ENCODE peak calls at places on chromosomes 7 and 10, in seven cellular contexts. J is GM23338, I is brain microvascular endothelial cell, O is thoracic aorta, K is hepatocyte, R is AG04450, B is tibial artery. Y is an unnamed sample.

GRCh38 chr7:135601182-135601581 is 43.5 kb downstream of the NUP205 start:
- DNase-seq in K (peak; percentile 8), I (no peak), J (no peak), B (no peak), R (no peak), O (no peak), Y (no peak)

GRCh38 chr10:88743999-88744398 is 15.8 kb upstream of the LIPN start:
- DNase-seq in O (no peak), B (no peak), R (no peak), K (no peak), J (peak; percentile 46), I (no peak), Y (no peak)

GRCh38 chr10:109880886-109881467 is 42.3 kb downstream of the XPNPEP1 start:
- DNase-seq in I (no peak), R (no peak), J (no peak), K (no peak), B (no peak), O (no peak), Y (no peak)

GRCh38 chr7:46315891-46316290 is 394.8 kb upstream of the IGFBP3 start:
- DNase-seq in B (no peak), I (peak; percentile 59), K (peak; percentile 16), O (no peak), J (no peak), R (no peak), Y (no peak)

GRCh38 chr10:7965457-7965856 is 89.0 kb upstream of the GATA3 start:
- DNase-seq in K (no peak), B (no peak), R (no peak), J (no peak), O (no peak), I (no peak), Y (no peak)

GRCh38 chr7:43637114-43637806 is 54.4 kb downstream of the STK17A start:
- DNase-seq in O (no peak), B (no peak), K (no peak), I (no peak), J (no peak), R (no peak), Y (no peak)

GRCh38 chr10:13592306-13592705 is 5.5 kb downstream of the PRPF18 start:
- DNase-seq in O (no peak), I (no peak), K (no peak), R (no peak), J (no peak), B (no peak), Y (no peak)

GRCh38 chr7:17374654-17375053 is 76.2 kb downstream of the AHR start:
- DNase-seq in J (no peak), I (no peak), K (no peak), B (no peak), R (no peak), O (no peak), Y (no peak)

GRCh38 chr7:3039787-3040186 is 3.9 kb downstream of the CARD11 start:
- DNase-seq in R (no peak), I (no peak), B (no peak), K (no peak), J (no peak), O (no peak), Y (no peak)

GRCh38 chr7:101536232-101536631 is 92.9 kb downstream of the MYL10 start:
- DNase-seq in R (no peak), K (no peak), J (no peak), B (no peak), I (no peak), O (no peak), Y (no peak)

GRCh38 chr10:47351899-47352815 is 4.0 kb downstream of the RBP3 start:
- DNase-seq in O (no peak), I (no peak), J (no peak), B (peak; percentile 53), R (no peak), K (no peak), Y (no peak)

GRCh38 chr7:134636008-134636449 is 10.6 kb upstream of the BPGM start:
- DNase-seq in J (no peak), I (no peak), B (no peak), O (no peak), R (no peak), K (no peak), Y (no peak)

GRCh38 chr7:80826520-80827237 is 92.2 kb downstream of the SEMA3C start:
- DNase-seq in R (peak; percentile 43), B (no peak), O (no peak), K (no peak), J (no peak), I (peak; percentile 41), Y (no peak)

GRCh38 chr7:50595538-50596102 is 30.4 kb upstream of the DDC start:
- DNase-seq in J (peak; percentile 77), I (peak; percentile 54), R (peak; percentile 3), B (no peak), O (no peak), K (peak; percentile 37), Y (no peak)

GRCh38 chr10:31896972-31897384 is 31.7 kb downstream of the ARHGAP12 start:
- DNase-seq in R (no peak), I (no peak), J (no peak), O (no peak), B (no peak), K (peak; percentile 12), Y (no peak)

GRCh38 chr10:110163192-110163773 is 44.1 kb upstream of the MXI1 start:
- DNase-seq in J (no peak), R (no peak), I (no peak), O (no peak), K (no peak), B (no peak), Y (no peak)

GRCh38 chr10:130424418-130424817 is 288.2 kb downstream of the GLRX3 start:
- DNase-seq in J (no peak), K (no peak), R (no peak), O (no peak), B (no peak), I (no peak), Y (no peak)

GRCh38 chr7:132400667-132401142 is 175.6 kb downstream of the PLXNA4 start:
- DNase-seq in O (no peak), J (peak; percentile 32), K (no peak), B (no peak), R (no peak), I (no peak), Y (no peak)

GRCh38 chr10:132054564-132054963 is 11.2 kb upstream of the JAKMIP3 start:
- DNase-seq in I (no peak), B (no peak), J (peak; percentile 75), K (peak; percentile 40), O (no peak), R (no peak), Y (no peak)

GRCh38 chr10:48439581-48440041 is 133.1 kb downstream of the MAPK8 start:
- DNase-seq in I (no peak), J (peak; percentile 16), B (no peak), O (no peak), R (no peak), K (peak; percentile 81), Y (no peak)

GRCh38 chr7:87398441-87398840 is 53.0 kb downstream of the CROT start:
- DNase-seq in O (no peak), R (peak; percentile 32), B (no peak), K (no peak), J (no peak), I (peak; percentile 5), Y (no peak)

GRCh38 chr7:56175086-56175760 is 59.0 kb upstream of the NUPR2 start:
- DNase-seq in O (peak; percentile 19), B (peak; percentile 77), J (no peak), R (no peak), I (no peak), K (no peak), Y (peak; percentile 1)

GRCh38 chr7:112009081-112009480 is 197.1 kb downstream of the DOCK4 start:
- DNase-seq in K (no peak), R (peak; percentile 21), B (no peak), I (peak; percentile 33), O (no peak), J (no peak), Y (no peak)

GRCh38 chr7:39951156-39951942 is 1.3 kb downstream of the CDK13 start:
- DNase-seq in K (peak; percentile 83), O (no peak), R (no peak), I (peak; percentile 38), B (peak; percentile 80), J (peak; percentile 85), Y (peak; percentile 86)

GRCh38 chr7:17988858-17989257 is 38.8 kb downstream of the PRPS1L1 start:
- DNase-seq in O (no peak), I (no peak), J (peak; percentile 44), K (no peak), R (no peak), B (no peak), Y (no peak)

GRCh38 chr7:116653204-116653603 is 18.8 kb upstream of the MET start:
- DNase-seq in R (peak; percentile 29), J (no peak), I (peak; percentile 63), B (no peak), K (peak; percentile 45), O (no peak), Y (no peak)

GRCh38 chr10:71032887-71033286 is 144.5 kb upstream of the PCBD1 start:
- DNase-seq in I (no peak), J (no peak), R (no peak), O (no peak), B (no peak), K (no peak), Y (no peak)
- H3K27me3 ChIP-seq in I (no peaks in the 10 kb centered on the region), J (no peaks in the 10 kb centered on the region), R (peaks cover 11% of the 10 kb centered on the region), O (no peaks in the 10 kb centered on the region), B (peaks cover 19% of the 10 kb centered on the region), K (no peaks in the 10 kb centered on the region), Y (no peaks in the 10 kb centered on the region)

GRCh38 chr7:137986252-137987010 is 15.5 kb downstream of the CREB3L2 start:
- DNase-seq in I (no peak), R (no peak), J (no peak), K (peak; percentile 64), B (no peak), O (no peak), Y (peak; percentile 51)
- H3K4me3 ChIP-seq in I (no peak overlapping the region), R (peak overlapping the region; percentile 38), J (no peak overlapping the region), K (no peak overlapping the region), B (no peak overlapping the region), O (peak overlapping the region; percentile 6), Y (peak overlapping the region; percentile 35)

GRCh38 chr7:105391429-105391828 is 2.7 kb upstream of the SRPK2 start:
- DNase-seq in R (no peak), K (no peak), J (no peak), I (no peak), O (no peak), B (no peak), Y (no peak)

GRCh38 chr7:105388373-105389089 is at the start of gene SRPK2:
- DNase-seq in J (peak; percentile 82), I (peak; percentile 51), R (no peak), B (peak; percentile 83), O (no peak), K (peak; percentile 90), Y (peak; percentile 76)

GRCh38 chr7:105389090-105389650 is 449 bp upstream of the SRPK2 start:
- DNase-seq in O (no peak), R (no peak), J (peak; percentile 78), B (peak; percentile 68), I (peak; percentile 49), K (peak; percentile 73), Y (peak; percentile 52)

GRCh38 chr7:105389889-105390288 is 1.2 kb upstream of the SRPK2 start:
- DNase-seq in R (no peak), K (no peak), O (no peak), B (no peak), J (no peak), I (no peak), Y (no peak)

GRCh38 chr7:105387621-105388372 is 924 bp downstream of the SRPK2 start:
- DNase-seq in O (no peak), R (no peak), J (peak; percentile 65), B (peak; percentile 69), K (peak; percentile 68), I (peak; percentile 40), Y (peak; percentile 60)
- TF ChIP-seq CTCF in O (no peak), R (no peak), J (no peak), B (no peak), K (peak; percentile 26), I (no peak), Y (no peak)

GRCh38 chr7:128153436-128153835 is 87.6 kb upstream of the LEP start:
- DNase-seq in R (no peak), J (no peak), K (no peak), B (no peak), I (no peak), O (no peak), Y (no peak)
- H3K27me3 ChIP-seq in R (peaks cover 56% of the 10 kb centered on the region), J (peaks cover 13% of the 10 kb centered on the region), K (peaks cover 55% of the 10 kb centered on the region), B (peaks cover 14% of the 10 kb centered on the region), I (peaks cover 35% of the 10 kb centered on the region), O (no peaks in the 10 kb centered on the region), Y (peaks cover 1% of the 10 kb centered on the region)